ENCODE peak calls at places on chromosomes 2 and 18, in six cellular contexts. B, K, S, F, Q and J are unnamed samples.

GRCh38 chr2:11234309-11234708 is 79.0 kb downstream of the SLC66A3 start:
- DNase-seq in B (no peak), K (peak; percentile 28), S (no peak), F (no peak), Q (no peak), J (no peak)

GRCh38 chr2:157790780-157791179 is 85.3 kb downstream of the ACVR1 start:
- DNase-seq in B (no peak), K (no peak), S (no peak), F (no peak), Q (no peak), J (no peak)

GRCh38 chr2:98346259-98347236 is at the start of gene CNGA3:
- DNase-seq in B (no peak), K (peak; percentile 6), S (peak; percentile 9), F (no peak), Q (no peak), J (no peak)

GRCh38 chr2:41500895-41501294 is 546.9 kb upstream of the PKDCC start:
- DNase-seq in B (no peak), K (no peak), S (no peak), F (no peak), Q (no peak), J (no peak)

GRCh38 chr18:70004698-70005097 is 57.0 kb upstream of the CD226 start:
- DNase-seq in B (no peak), K (peak; percentile 35), S (no peak), F (no peak), Q (no peak), J (no peak)

GRCh38 chr2:169891593-169892298 is 64.5 kb downstream of the UBR3 start:
- DNase-seq in B (no peak), K (peak; percentile 80), S (no peak), F (no peak), Q (no peak), J (no peak)

GRCh38 chr18:79927597-79928562 is 23.6 kb downstream of the SLC66A2 start:
- DNase-seq in B (no peak), K (no peak), S (no peak), F (peak; percentile 58), Q (peak; percentile 12), J (no peak)

GRCh38 chr18:31206787-31207381 is 44.2 kb upstream of the DSC1 start:
- DNase-seq in B (no peak), K (peak; percentile 23), S (no peak), F (peak; percentile 73), Q (peak; percentile 45), J (no peak)

GRCh38 chr2:136527560-136527959 is 237.8 kb upstream of the THSD7B start:
- DNase-seq in B (no peak), K (no peak), S (no peak), F (no peak), Q (no peak), J (no peak)

GRCh38 chr2:28352104-28352503 is 40.6 kb upstream of the FOSL2 start:
- DNase-seq in B (no peak), K (no peak), S (no peak), F (no peak), Q (no peak), J (no peak)